ENCODE peak calls at places on chromosomes 12 and 14, in six cellular contexts. One of them, this sample, is unnamed.

GRCh38 chr12:120413901-120414695 is 23.8 kb upstream of the COX6A1 start:
- DNase-seq in choroid plexus epithelial cell: no peak
- DNase-seq in neural progenitor cell: peak
- DNase-seq in upper lobe of right lung: no peak
- DNase-seq in kidney: no peak
- DNase-seq in fibroblast of lung: no peak
- DNase-seq in this sample: no peak

GRCh38 chr14:53183611-53184010 is 30.5 kb upstream of the DDHD1 start:
- DNase-seq in neural progenitor cell: no peak
- DNase-seq in choroid plexus epithelial cell: peak
- DNase-seq in upper lobe of right lung: no peak
- DNase-seq in fibroblast of lung: no peak
- DNase-seq in kidney: no peak
- DNase-seq in this sample: no peak

GRCh38 chr14:80587096-80587724 is 354.3 kb downstream of the CEP128 start:
- DNase-seq in upper lobe of right lung: no peak
- DNase-seq in kidney: no peak
- DNase-seq in neural progenitor cell: peak
- DNase-seq in choroid plexus epithelial cell: peak
- DNase-seq in fibroblast of lung: peak
- DNase-seq in this sample: peak

GRCh38 chr12:39616251-39616650 is 3.4 kb downstream of the ABCD2 start:
- DNase-seq in kidney: no peak
- DNase-seq in upper lobe of right lung: no peak
- DNase-seq in fibroblast of lung: no peak
- DNase-seq in neural progenitor cell: no peak
- DNase-seq in choroid plexus epithelial cell: no peak
- DNase-seq in this sample: no peak

GRCh38 chr14:68392393-68393085 is 400.3 kb downstream of the ZFP36L1 start:
- DNase-seq in kidney: peak
- DNase-seq in neural progenitor cell: peak
- DNase-seq in fibroblast of lung: peak
- DNase-seq in choroid plexus epithelial cell: peak
- DNase-seq in upper lobe of right lung: peak
- DNase-seq in this sample: peak

GRCh38 chr12:12086975-12087692 is 16.4 kb downstream of the BCL2L14 start:
- DNase-seq in upper lobe of right lung: no peak
- DNase-seq in kidney: no peak
- DNase-seq in choroid plexus epithelial cell: no peak
- DNase-seq in neural progenitor cell: peak
- DNase-seq in fibroblast of lung: no peak
- DNase-seq in this sample: no peak

GRCh38 chr12:124715121-124715990 is 147.9 kb upstream of the NCOR2 start:
- DNase-seq in neural progenitor cell: no peak
- DNase-seq in upper lobe of right lung: peak
- DNase-seq in kidney: peak
- DNase-seq in choroid plexus epithelial cell: peak
- DNase-seq in fibroblast of lung: peak
- DNase-seq in this sample: no peak

GRCh38 chr14:94390372-94391086 is 2.1 kb upstream of the SERPINA1 start:
- DNase-seq in fibroblast of lung: no peak
- DNase-seq in upper lobe of right lung: peak
- DNase-seq in choroid plexus epithelial cell: no peak
- DNase-seq in neural progenitor cell: no peak
- DNase-seq in kidney: peak
- DNase-seq in this sample: peak

GRCh38 chr14:35438910-35439713 is 34.6 kb upstream of the NFKBIA start:
- DNase-seq in kidney: no peak
- DNase-seq in neural progenitor cell: peak
- DNase-seq in choroid plexus epithelial cell: peak
- DNase-seq in upper lobe of right lung: no peak
- DNase-seq in fibroblast of lung: no peak
- DNase-seq in this sample: peak

GRCh38 chr12:40138526-40138925 is 32.6 kb upstream of the SLC2A13 start:
- DNase-seq in neural progenitor cell: no peak
- DNase-seq in fibroblast of lung: no peak
- DNase-seq in choroid plexus epithelial cell: no peak
- DNase-seq in upper lobe of right lung: no peak
- DNase-seq in kidney: no peak
- DNase-seq in this sample: no peak

GRCh38 chr12:121513464-121514183 is 67.2 kb downstream of the KDM2B start:
- DNase-seq in kidney: no peak
- DNase-seq in choroid plexus epithelial cell: no peak
- DNase-seq in upper lobe of right lung: peak
- DNase-seq in fibroblast of lung: no peak
- DNase-seq in neural progenitor cell: peak
- DNase-seq in this sample: peak

GRCh38 chr12:41361791-41362190 is 173.7 kb downstream of the PDZRN4 start:
- DNase-seq in neural progenitor cell: no peak
- DNase-seq in fibroblast of lung: no peak
- DNase-seq in choroid plexus epithelial cell: no peak
- DNase-seq in kidney: no peak
- DNase-seq in upper lobe of right lung: no peak
- DNase-seq in this sample: no peak

GRCh38 chr12:98808243-98808895 is 163.3 kb downstream of the APAF1 start:
- DNase-seq in fibroblast of lung: no peak
- DNase-seq in choroid plexus epithelial cell: no peak
- DNase-seq in neural progenitor cell: no peak
- DNase-seq in kidney: no peak
- DNase-seq in upper lobe of right lung: no peak
- DNase-seq in this sample: no peak

GRCh38 chr12:62332598-62332997 is 72.4 kb downstream of the USP15 start:
- DNase-seq in upper lobe of right lung: no peak
- DNase-seq in choroid plexus epithelial cell: peak
- DNase-seq in neural progenitor cell: no peak
- DNase-seq in kidney: no peak
- DNase-seq in fibroblast of lung: peak
- DNase-seq in this sample: no peak

GRCh38 chr12:32535260-32535999 is 136.1 kb downstream of the FGD4 start:
- DNase-seq in neural progenitor cell: peak
- DNase-seq in fibroblast of lung: peak
- DNase-seq in upper lobe of right lung: peak
- DNase-seq in kidney: peak
- DNase-seq in choroid plexus epithelial cell: peak
- DNase-seq in this sample: no peak

GRCh38 chr14:99612737-99613330 is 8.8 kb upstream of the CCDC85C start:
- DNase-seq in neural progenitor cell: no peak
- DNase-seq in kidney: peak
- DNase-seq in upper lobe of right lung: no peak
- DNase-seq in fibroblast of lung: peak
- DNase-seq in choroid plexus epithelial cell: peak
- DNase-seq in this sample: no peak

GRCh38 chr12:93723568-93723930 is 46.4 kb downstream of the CRADD start:
- DNase-seq in fibroblast of lung: no peak
- DNase-seq in neural progenitor cell: no peak
- DNase-seq in choroid plexus epithelial cell: no peak
- DNase-seq in upper lobe of right lung: no peak
- DNase-seq in kidney: no peak
- DNase-seq in this sample: no peak

GRCh38 chr12:69602954-69603353 is 7.8 kb downstream of the LRRC10 start:
- DNase-seq in choroid plexus epithelial cell: no peak
- DNase-seq in upper lobe of right lung: no peak
- DNase-seq in neural progenitor cell: no peak
- DNase-seq in kidney: no peak
- DNase-seq in fibroblast of lung: no peak
- DNase-seq in this sample: no peak

GRCh38 chr12:60498656-60499055 is 902.8 kb downstream of the SLC16A7 start:
- DNase-seq in fibroblast of lung: no peak
- DNase-seq in kidney: no peak
- DNase-seq in choroid plexus epithelial cell: no peak
- DNase-seq in upper lobe of right lung: no peak
- DNase-seq in neural progenitor cell: no peak
- DNase-seq in this sample: no peak

GRCh38 chr12:67790660-67791059 is 142.1 kb downstream of the DYRK2 start:
- DNase-seq in choroid plexus epithelial cell: no peak
- DNase-seq in neural progenitor cell: no peak
- DNase-seq in upper lobe of right lung: no peak
- DNase-seq in kidney: no peak
- DNase-seq in fibroblast of lung: no peak
- DNase-seq in this sample: no peak
- H3K4me3 ChIP-seq in choroid plexus epithelial cell: no peak
- H3K4me3 ChIP-seq in neural progenitor cell: no peak
- H3K4me3 ChIP-seq in upper lobe of right lung: no peak
- H3K4me3 ChIP-seq in kidney: no peak
- H3K4me3 ChIP-seq in fibroblast of lung: no peak
- H3K4me3 ChIP-seq in this sample: no peak

GRCh38 chr12:89752331-89752730 is 43.7 kb upstream of the ATP2B1 start:
- DNase-seq in upper lobe of right lung: no peak
- DNase-seq in kidney: no peak
- DNase-seq in fibroblast of lung: no peak
- DNase-seq in choroid plexus epithelial cell: no peak
- DNase-seq in neural progenitor cell: no peak
- DNase-seq in this sample: peak

GRCh38 chr12:89760783-89761182 is 52.1 kb upstream of the ATP2B1 start:
- DNase-seq in fibroblast of lung: no peak
- DNase-seq in upper lobe of right lung: no peak
- DNase-seq in choroid plexus epithelial cell: no peak
- DNase-seq in neural progenitor cell: no peak
- DNase-seq in kidney: no peak
- DNase-seq in this sample: peak

GRCh38 chr12:89750821-89751227 is 42.2 kb upstream of the ATP2B1 start:
- DNase-seq in kidney: no peak
- DNase-seq in fibroblast of lung: no peak
- DNase-seq in choroid plexus epithelial cell: no peak
- DNase-seq in upper lobe of right lung: no peak
- DNase-seq in neural progenitor cell: no peak
- DNase-seq in this sample: no peak

GRCh38 chr12:89756638-89757321 is 48.1 kb upstream of the ATP2B1 start:
- DNase-seq in choroid plexus epithelial cell: peak
- DNase-seq in kidney: no peak
- DNase-seq in neural progenitor cell: no peak
- DNase-seq in fibroblast of lung: peak
- DNase-seq in upper lobe of right lung: no peak
- DNase-seq in this sample: peak

DNA sequence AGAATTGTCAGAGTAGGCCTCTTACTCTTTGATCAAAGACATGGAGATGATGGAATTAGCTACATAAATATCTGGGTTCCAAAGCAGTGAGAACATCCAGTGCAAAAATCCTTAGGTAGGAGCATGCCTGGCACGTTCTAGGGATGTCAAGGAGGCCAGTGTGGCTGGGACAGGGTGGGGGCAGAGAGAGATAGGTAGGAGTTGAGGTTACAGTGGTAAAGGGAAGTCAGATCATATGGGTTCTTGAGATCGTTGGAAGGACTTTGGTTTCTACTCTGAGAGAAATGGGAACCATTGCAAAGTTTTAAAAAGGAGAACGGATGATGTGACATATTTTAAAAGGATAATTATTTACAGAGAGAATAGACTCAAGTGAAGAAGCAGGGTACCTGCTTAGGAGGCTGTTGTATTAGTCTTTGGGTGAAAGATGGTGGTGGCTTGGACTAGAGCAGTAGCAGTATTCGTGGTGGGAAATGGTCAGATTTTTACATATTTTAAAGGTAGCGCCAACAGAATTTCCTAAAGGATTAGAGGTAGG is 47.5 kb upstream of the ATP2B1 start:
- DNase-seq in kidney: no peak
- DNase-seq in upper lobe of right lung: no peak
- DNase-seq in neural progenitor cell: no peak
- DNase-seq in choroid plexus epithelial cell: no peak
- DNase-seq in fibroblast of lung: no peak
- DNase-seq in this sample: no peak
- TF ChIP-seq CTCF in kidney: no peak
- TF ChIP-seq CTCF in upper lobe of right lung: no peak
- TF ChIP-seq CTCF in neural progenitor cell: no peak
- TF ChIP-seq CTCF in choroid plexus epithelial cell: no peak
- TF ChIP-seq CTCF in fibroblast of lung: no peak
- TF ChIP-seq CTCF in this sample: no peak

GRCh38 chr12:53506881-53507719 is at the start of gene NPFF:
- DNase-seq in upper lobe of right lung: no peak
- DNase-seq in choroid plexus epithelial cell: no peak
- DNase-seq in fibroblast of lung: no peak
- DNase-seq in neural progenitor cell: no peak
- DNase-seq in kidney: no peak
- DNase-seq in this sample: no peak

GRCh38 chr12:53513712-53514415 is 6.6 kb upstream of the NPFF start:
- DNase-seq in neural progenitor cell: no peak
- DNase-seq in kidney: no peak
- DNase-seq in upper lobe of right lung: peak
- DNase-seq in choroid plexus epithelial cell: no peak
- DNase-seq in fibroblast of lung: no peak
- DNase-seq in this sample: no peak

GRCh38 chr12:53508534-53509199 is 1.4 kb upstream of the NPFF start:
- DNase-seq in fibroblast of lung: peak
- DNase-seq in upper lobe of right lung: peak
- DNase-seq in kidney: peak
- DNase-seq in choroid plexus epithelial cell: peak
- DNase-seq in neural progenitor cell: peak
- DNase-seq in this sample: peak

GRCh38 chr12:53506450-53506785 is 866 bp downstream of the NPFF start:
- DNase-seq in fibroblast of lung: no peak
- DNase-seq in choroid plexus epithelial cell: no peak
- DNase-seq in neural progenitor cell: no peak
- DNase-seq in kidney: no peak
- DNase-seq in upper lobe of right lung: no peak
- DNase-seq in this sample: no peak

DNA sequence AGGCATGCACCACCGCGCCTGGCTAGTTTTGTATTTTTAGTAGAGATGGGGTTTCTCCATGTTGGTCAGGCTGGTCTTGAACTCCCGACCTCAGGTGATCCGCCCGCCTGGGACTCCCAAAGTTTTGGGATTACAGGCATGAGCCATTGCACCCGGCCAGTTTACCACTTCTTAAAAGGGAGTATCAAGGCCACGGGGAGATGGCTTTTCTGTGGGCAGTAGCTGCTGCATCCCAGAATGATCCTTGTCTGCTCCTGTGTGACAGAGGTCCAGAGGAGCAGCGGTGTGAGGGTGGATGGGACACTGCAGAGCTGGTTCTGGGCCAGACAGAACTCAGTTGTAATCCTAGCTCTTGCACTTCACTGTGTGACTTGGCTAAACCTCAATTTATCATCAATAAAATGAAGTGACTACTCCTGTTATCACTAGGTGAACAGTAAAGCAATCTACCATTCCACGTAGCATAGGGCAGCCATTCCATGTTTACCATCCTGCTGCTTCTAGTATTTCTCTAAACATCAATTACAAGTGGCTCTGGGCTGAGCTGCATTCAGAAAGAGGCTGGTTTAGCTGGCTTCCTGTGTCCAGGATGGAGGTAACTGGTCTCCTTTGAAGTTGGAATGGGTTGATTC is 3.0 kb upstream of the NPFF start:
- DNase-seq in choroid plexus epithelial cell: no peak
- DNase-seq in kidney: no peak
- DNase-seq in upper lobe of right lung: peak
- DNase-seq in fibroblast of lung: no peak
- DNase-seq in neural progenitor cell: no peak
- DNase-seq in this sample: no peak
- H3K4me3 ChIP-seq in choroid plexus epithelial cell: no peak
- H3K4me3 ChIP-seq in kidney: no peak
- H3K4me3 ChIP-seq in upper lobe of right lung: no peak
- H3K4me3 ChIP-seq in fibroblast of lung: no peak
- H3K4me3 ChIP-seq in neural progenitor cell: no peak
- H3K4me3 ChIP-seq in this sample: no peak

DNA sequence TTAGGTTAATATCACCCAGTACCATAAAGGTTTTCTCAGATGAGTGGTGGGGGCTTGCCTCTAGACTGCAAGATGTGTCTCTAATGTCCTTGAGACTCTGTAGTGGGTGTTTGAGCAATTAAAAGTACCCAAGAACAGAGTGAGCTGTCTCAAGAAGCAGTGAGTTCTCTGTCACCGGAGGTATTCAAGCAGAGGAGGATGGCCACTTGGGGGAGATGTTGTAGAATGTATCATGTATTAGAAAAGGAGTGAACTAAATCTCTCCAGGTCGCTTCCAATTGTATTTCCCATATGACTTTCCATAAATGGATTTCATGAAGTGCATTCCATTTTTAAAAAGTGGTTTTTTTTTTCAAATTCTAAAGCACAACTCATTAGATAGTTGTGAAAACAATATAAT is 35.0 kb downstream of the SLC17A8 start:
- DNase-seq in fibroblast of lung: peak
- DNase-seq in kidney: no peak
- DNase-seq in neural progenitor cell: no peak
- DNase-seq in choroid plexus epithelial cell: peak
- DNase-seq in upper lobe of right lung: no peak
- DNase-seq in this sample: no peak
- TF ChIP-seq CTCF in fibroblast of lung: peak
- TF ChIP-seq CTCF in kidney: peak
- TF ChIP-seq CTCF in neural progenitor cell: peak
- TF ChIP-seq CTCF in choroid plexus epithelial cell: peak
- TF ChIP-seq CTCF in upper lobe of right lung: peak
- TF ChIP-seq CTCF in this sample: no peak

This sample was measured in GM12865.